ENCODE peak calls at places on chromosomes 1 and 21, in seven cellular contexts. G is left lung, B is GOT3, P is iPS-NIHi11, A is esophagus muscularis mucosa, Y is heart left ventricle, O is T47D. R is an unnamed sample.

GRCh38 chr1:223846668-223847007 is 891 bp upstream of the TP53BP2 start:
- DNase-seq in Y (no peak), A (no peak), B (no peak), O (no peak), G (no peak), P (no peak), R (peak)

GRCh38 chr1:155186955-155187891 is 13.6 kb downstream of the TRIM46 start:
- DNase-seq in O (no peak), Y (peak), G (peak), P (no peak), A (no peak), B (no peak), R (no peak)

GRCh38 chr1:37995773-37996379 is 6.1 kb upstream of the SF3A3 start:
- DNase-seq in B (no peak), O (no peak), G (peak), Y (peak), A (peak), P (peak), R (peak)

GRCh38 chr1:227885135-227885647 is 62.5 kb downstream of the WNT9A start:
- DNase-seq in P (peak), B (no peak), G (no peak), O (no peak), Y (peak), A (no peak), R (no peak)

GRCh38 chr1:99137546-99138206 is 126.6 kb upstream of the PLPPR4 start:
- DNase-seq in Y (no peak), O (no peak), B (no peak), A (no peak), G (no peak), P (no peak), R (no peak)

GRCh38 chr1:173149887-173150286 is 57.2 kb downstream of the TNFSF4 start:
- DNase-seq in P (no peak), A (no peak), G (no peak), Y (no peak), B (peak), O (no peak), R (no peak)

GRCh38 chr1:22888320-22889075 is 84.2 kb downstream of the LACTBL1 start:
- DNase-seq in Y (no peak), G (no peak), B (no peak), O (no peak), A (no peak), P (no peak), R (peak)

GRCh38 chr1:153617677-153618076 is 1.6 kb upstream of the S100A14 start:
- DNase-seq in P (peak), O (no peak), B (peak), Y (peak), A (no peak), G (peak), R (no peak)

GRCh38 chr21:43645414-43645891 is 13.8 kb downstream of the HSF2BP start:
- DNase-seq in P (peak), A (no peak), O (peak), G (peak), Y (peak), B (no peak), R (peak)

GRCh38 chr1:23148084-23148483 is 20.6 kb downstream of the LUZP1 start:
- DNase-seq in B (no peak), A (no peak), O (no peak), G (no peak), P (no peak), Y (no peak), R (no peak)

GRCh38 chr1:201480231-201481003 is 11.4 kb upstream of the PHLDA3 start:
- DNase-seq in P (peak), A (no peak), Y (peak), O (peak), B (peak), G (peak), R (peak)

GRCh38 chr1:3173113-3173745 is 104.2 kb downstream of the PRDM16 start:
- DNase-seq in G (no peak), B (no peak), Y (no peak), O (no peak), P (no peak), A (no peak), R (no peak)

GRCh38 chr1:8947127-8947691 is 1.5 kb downstream of the CA6 start:
- DNase-seq in B (no peak), P (no peak), Y (no peak), A (no peak), G (no peak), O (no peak), R (peak)

GRCh38 chr1:54486864-54487263 is 61.2 kb upstream of the ACOT11 start:
- DNase-seq in Y (no peak), A (no peak), G (no peak), O (no peak), P (no peak), B (no peak), R (no peak)

GRCh38 chr1:74396462-74396861 is 115.9 kb downstream of the LRRC53 start:
- DNase-seq in P (no peak), B (no peak), A (no peak), G (no peak), O (no peak), Y (peak), R (no peak)

GRCh38 chr1:164703415-164703814 is 144.4 kb downstream of the PBX1 start:
- DNase-seq in O (no peak), A (no peak), G (no peak), P (no peak), Y (no peak), B (no peak), R (no peak)

GRCh38 chr1:70891444-70891843 is 156.2 kb downstream of the PTGER3 start:
- DNase-seq in O (no peak), B (no peak), Y (no peak), P (no peak), G (no peak), A (no peak), R (no peak)

GRCh38 chr1:235073968-235074334 is 54.7 kb downstream of the TOMM20 start:
- DNase-seq in G (peak), P (peak), O (no peak), A (no peak), B (no peak), Y (no peak), R (no peak)

GRCh38 chr1:12078938-12079861 is 16.1 kb downstream of the TNFRSF8 start:
- DNase-seq in P (peak), A (no peak), G (no peak), B (no peak), O (no peak), Y (no peak), R (peak)

GRCh38 chr1:116360435-116361173 is 12.4 kb upstream of the ATP1A1 start:
- DNase-seq in A (no peak), G (no peak), B (no peak), Y (no peak), P (no peak), O (no peak), R (peak)

R was measured in lung microvascular endothelial cell.